ENCODE peak calls at places on chromosome 7, in five cellular contexts. H is foreskin fibroblast; Y is sigmoid colon; T is fibroblast of mammary gland; N is CD8-positive, alpha-beta T cell. A is an unnamed sample.

GRCh38 chr7:150903627-150904026 is 51.3 kb downstream of the AOC1 start:
- DNase-seq in H (peak), Y (peak), T (peak), N (no peak), A (peak)

GRCh38 chr7:13282377-13282980 is 595.0 kb downstream of the ARL4A start:
- DNase-seq in H (peak), Y (no peak), T (peak), N (no peak), A (peak)

GRCh38 chr7:148303295-148304013 is 287.1 kb upstream of the C7orf33 start:
- DNase-seq in H (peak), Y (peak), T (peak), N (no peak), A (peak)

GRCh38 chr7:150901160-150902035 is 49.1 kb downstream of the AOC1 start:
- DNase-seq in H (no peak), Y (no peak), T (no peak), N (no peak), A (no peak)

GRCh38 chr7:68258569-68258968 is 1261.9 kb downstream of the TYW1 start:
- DNase-seq in H (no peak), Y (no peak), T (no peak), N (no peak), A (no peak)

GRCh38 chr7:31986878-31987518 is 83.2 kb downstream of the PDE1C start:
- DNase-seq in H (no peak), Y (no peak), T (peak), N (no peak), A (peak)

GRCh38 chr7:124762611-124763143 is 2.9 kb downstream of the GPR37 start:
- DNase-seq in H (no peak), Y (no peak), T (no peak), N (no peak), A (no peak)

GRCh38 chr7:93851536-93851935 is 39.0 kb downstream of the TFPI2 start:
- DNase-seq in H (no peak), Y (no peak), T (peak), N (no peak), A (peak)

GRCh38 chr7:19209297-19209696 is 64.1 kb upstream of the FERD3L start:
- DNase-seq in H (no peak), Y (no peak), T (no peak), N (no peak), A (no peak)

GRCh38 chr7:141193066-141193465 is 119.2 kb downstream of the TMEM178B start:
- DNase-seq in H (no peak), Y (no peak), T (no peak), N (no peak), A (no peak)

GRCh38 chr7:85103352-85103751 is 83.5 kb downstream of the SEMA3D start:
- DNase-seq in H (no peak), Y (peak), T (peak), N (no peak), A (no peak)

GRCh38 chr7:42151309-42151708 is 85.7 kb downstream of the GLI3 start:
- DNase-seq in H (no peak), Y (no peak), T (peak), N (no peak), A (peak)

GRCh38 chr7:106679153-106679931 is 18.4 kb upstream of the CCDC71L start:
- DNase-seq in H (peak), Y (no peak), T (peak), N (no peak), A (no peak)

GRCh38 chr7:35570926-35571325 is 124.0 kb downstream of the HERPUD2 start:
- DNase-seq in H (no peak), Y (no peak), T (no peak), N (no peak), A (no peak)

GRCh38 chr7:128422856-128423255 is 13.1 kb upstream of the IMPDH1 start:
- DNase-seq in H (no peak), Y (no peak), T (no peak), N (no peak), A (no peak)

GRCh38 chr7:3067606-3068005 is 23.9 kb upstream of the CARD11 start:
- DNase-seq in H (no peak), Y (no peak), T (no peak), N (no peak), A (no peak)

GRCh38 chr7:155000795-155001194 is 2.1 kb downstream of the PAXIP1 start:
- DNase-seq in H (no peak), Y (no peak), T (no peak), N (no peak), A (no peak)

GRCh38 chr7:6251653-6252052 is 20.8 kb downstream of the CYTH3 start:
- DNase-seq in H (peak), Y (no peak), T (no peak), N (no peak), A (peak)

GRCh38 chr7:158933468-158934139 is 77.2 kb downstream of the DYNC2I1 start:
- DNase-seq in H (no peak), Y (no peak), T (no peak), N (no peak), A (no peak)

GRCh38 chr7:132739271-132739955 is 163.1 kb upstream of the PLXNA4 start:
- DNase-seq in H (peak), Y (no peak), T (peak), N (no peak), A (peak)

GRCh38 chr7:137670521-137671064 is 176.2 kb downstream of the DGKI start:
- DNase-seq in H (peak), Y (no peak), T (peak), N (no peak), A (peak)

GRCh38 chr7:2116903-2117680 is 115.7 kb downstream of the MAD1L1 start:
- DNase-seq in H (no peak), Y (peak), T (no peak), N (no peak), A (peak)

GRCh38 chr7:52779004-52779403 is 256.4 kb upstream of the POM121L12 start:
- DNase-seq in H (no peak), Y (no peak), T (no peak), N (no peak), A (no peak)

GRCh38 chr7:102117743-102118142 is 168.9 kb upstream of the SH2B2 start:
- DNase-seq in H (peak), Y (no peak), T (peak), N (no peak), A (peak)

GRCh38 chr7:94303736-94304135 is 91.0 kb upstream of the COL1A2 start:
- DNase-seq in H (peak), Y (peak), T (peak), N (no peak), A (peak)

GRCh38 chr7:8274589-8274988 is 12.6 kb upstream of the ICA1 start:
- DNase-seq in H (no peak), Y (no peak), T (no peak), N (no peak), A (no peak)

GRCh38 chr7:71145906-71146901 is 14.3 kb downstream of the GALNT17 start:
- DNase-seq in H (no peak), Y (no peak), T (no peak), N (no peak), A (no peak)

GRCh38 chr7:45638916-45639315 is 64.7 kb downstream of the ADCY1 start:
- DNase-seq in H (no peak), Y (no peak), T (no peak), N (no peak), A (no peak)

GRCh38 chr7:94656925-94657731 is 1.2 kb upstream of the SGCE start:
- DNase-seq in H (peak), Y (no peak), T (peak), N (no peak), A (peak)

GRCh38 chr7:142812437-142813215 is 41.9 kb downstream of the PRSS2 start:
- DNase-seq in H (no peak), Y (no peak), T (no peak), N (no peak), A (no peak)

GRCh38 chr7:80611779-80612178 is 26.7 kb upstream of the CD36 start:
- DNase-seq in H (peak), Y (no peak), T (peak), N (no peak), A (peak)

GRCh38 chr7:85587777-85588176 is 400.9 kb upstream of the SEMA3D start:
- DNase-seq in H (no peak), Y (no peak), T (no peak), N (no peak), A (no peak)

GRCh38 chr7:39186671-39187070 is 209.0 kb downstream of the POU6F2 start:
- DNase-seq in H (no peak), Y (no peak), T (no peak), N (no peak), A (no peak)

GRCh38 chr7:16636533-16637173 is 8.9 kb downstream of the ANKMY2 start:
- DNase-seq in H (no peak), Y (no peak), T (peak), N (no peak), A (peak)

GRCh38 chr7:41448104-41448503 is 254.8 kb downstream of the INHBA start:
- DNase-seq in H (peak), Y (no peak), T (peak), N (no peak), A (no peak)

GRCh38 chr7:151759591-151760042 is 117.3 kb downstream of the PRKAG2 start:
- DNase-seq in H (peak), Y (peak), T (peak), N (peak), A (peak)

GRCh38 chr7:47291461-47292051 is 290.4 kb downstream of the TNS3 start:
- DNase-seq in H (peak), Y (no peak), T (peak), N (no peak), A (peak)
- H3K4me3 ChIP-seq in H (no peak), Y (no peak), T (no peak), N (no peak), A (no peak)

GRCh38 chr7:26279405-26279804 is 12.3 kb upstream of the SNX10 start:
- DNase-seq in H (no peak), Y (no peak), T (peak), N (no peak), A (no peak)

GRCh38 chr7:26275213-26275612 is 16.4 kb upstream of the SNX10 start:
- DNase-seq in H (no peak), Y (no peak), T (no peak), N (no peak), A (no peak)

GRCh38 chr7:26280723-26281122 is 10.9 kb upstream of the SNX10 start:
- DNase-seq in H (no peak), Y (no peak), T (no peak), N (no peak), A (no peak)

GRCh38 chr7:26280097-26280496 is 11.6 kb upstream of the SNX10 start:
- DNase-seq in H (no peak), Y (no peak), T (no peak), N (no peak), A (no peak)

GRCh38 chr7:26278769-26279168 is 12.9 kb upstream of the SNX10 start:
- DNase-seq in H (no peak), Y (no peak), T (peak), N (no peak), A (no peak)
- TF ChIP-seq CTCF in H (no peak), Y (no peak), T (peak), N (no peak), A (peak)

GRCh38 chr7:50745336-50745735 is 37.4 kb downstream of the GRB10 start:
- DNase-seq in H (no peak), Y (no peak), T (no peak), N (no peak), A (no peak)
- H3K4me3 ChIP-seq in H (no peak), Y (no peak), T (no peak), N (no peak), A (no peak)

GRCh38 chr7:38178004-38178694 is at the start of gene STARD3NL:
- DNase-seq in H (peak), Y (peak), T (peak), N (peak), A (peak)
- TF ChIP-seq CTCF in H (no peak), Y (peak), T (no peak), N (no peak), A (no peak)

GRCh38 chr7:74094224-74095095 is 10.9 kb downstream of the LIMK1 start:
- DNase-seq in H (peak), Y (peak), T (peak), N (peak), A (peak)

GRCh38 chr7:74092321-74092963 is 8.8 kb downstream of the LIMK1 start:
- DNase-seq in H (no peak), Y (peak), T (no peak), N (no peak), A (no peak)

GRCh38 chr7:74093671-74094223 is 10.1 kb downstream of the LIMK1 start:
- DNase-seq in H (no peak), Y (peak), T (no peak), N (no peak), A (peak)

GRCh38 chr7:74087791-74088453 is 4.3 kb downstream of the LIMK1 start:
- DNase-seq in H (no peak), Y (no peak), T (no peak), N (no peak), A (no peak)

DNA sequence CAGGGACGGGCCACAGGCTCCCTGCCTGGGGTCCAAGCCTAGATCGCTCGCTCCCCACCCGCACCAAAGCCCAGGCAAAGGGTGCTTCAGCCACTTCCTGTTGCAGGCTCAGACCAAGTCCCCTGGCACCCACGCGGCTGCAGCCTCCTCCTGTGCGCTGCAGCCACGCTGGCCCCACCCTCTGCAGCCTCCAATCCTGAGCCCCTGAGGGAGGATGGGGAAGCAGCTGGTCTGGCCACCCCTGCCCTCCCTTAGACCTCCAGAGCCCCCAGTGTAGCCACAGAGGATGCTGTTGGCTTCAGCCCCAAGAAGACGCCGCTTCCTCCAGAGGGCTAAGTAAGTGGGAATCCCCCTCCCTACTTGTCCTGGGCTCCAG is 9.3 kb downstream of the LIMK1 start:
- DNase-seq in H (no peak), Y (peak), T (peak), N (no peak), A (peak)
- H3K4me3 ChIP-seq in H (no peak), Y (peak), T (no peak), N (no peak), A (no peak)

GRCh38 chr7:51292596-51292995 is 24.0 kb downstream of the COBL start:
- DNase-seq in H (no peak), Y (no peak), T (no peak), N (no peak), A (no peak)
- TF ChIP-seq CTCF in H (no peak), Y (no peak), T (no peak), N (no peak), A (no peak)

GRCh38 chr7:76267107-76267834 is 35.2 kb upstream of the HSPB1 start:
- DNase-seq in H (no peak), Y (no peak), T (no peak), N (no peak), A (no peak)
- H3K4me3 ChIP-seq in H (no peak), Y (peak), T (no peak), N (no peak), A (no peak)

DNA sequence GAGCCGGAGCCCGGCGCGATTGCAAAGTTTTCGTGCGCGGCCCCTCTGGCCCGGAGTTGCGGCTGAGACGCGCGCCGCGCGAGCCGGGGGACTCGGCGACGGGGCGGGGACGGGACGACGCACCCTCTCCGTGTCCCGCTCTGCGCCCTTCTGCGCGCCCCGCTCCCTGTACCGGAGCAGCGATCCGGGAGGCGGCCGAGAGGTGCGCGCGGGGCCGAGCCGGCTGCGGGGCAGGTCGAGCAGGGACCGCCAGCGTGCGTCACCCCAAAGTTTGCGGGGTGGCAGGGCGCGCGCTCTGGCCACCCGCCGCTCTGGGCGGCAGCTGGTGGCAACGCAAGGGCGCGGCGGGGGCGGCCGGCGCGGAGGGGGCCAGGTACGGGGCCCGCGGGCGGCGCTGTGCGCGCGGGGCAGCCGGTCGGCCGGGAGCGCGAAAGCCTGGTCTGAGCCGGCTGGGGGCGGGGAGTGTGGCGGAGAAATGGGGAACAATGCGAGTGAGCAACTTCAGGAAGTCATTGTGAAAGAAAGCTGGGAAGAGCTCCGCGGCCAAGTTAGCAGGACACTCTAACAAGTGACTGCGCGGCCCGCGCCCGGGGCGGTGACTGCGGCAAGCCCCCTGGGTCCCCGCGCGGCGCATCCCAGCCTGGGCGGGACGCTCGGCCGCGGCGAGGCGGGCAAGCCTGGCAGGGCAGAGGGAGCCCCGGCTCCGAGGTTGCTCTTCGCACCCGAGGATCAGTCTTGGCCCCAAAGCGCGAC is at the start of gene IKZF1:
- DNase-seq in H (no peak), Y (peak), T (no peak), N (peak), A (no peak)
- TF ChIP-seq CTCF in H (no peak), Y (no peak), T (no peak), N (no peak), A (no peak)

GRCh38 chr7:50852901-50853300 is 70.2 kb upstream of the GRB10 start:
- DNase-seq in H (no peak), Y (no peak), T (no peak), N (no peak), A (no peak)
- H3K4me3 ChIP-seq in H (no peak), Y (no peak), T (no peak), N (no peak), A (no peak)